ENCODE peak calls at places on chromosomes 2 and 18, in four cellular contexts. S is hepatocyte, J is endothelial cell, I is NCI-H1105 treated with DMSO at 0.1 percent for 48 hours. M is an unnamed sample.
A peak's percentile ranks its signal among the peaks of the same experiment; 100 is the strongest.

GRCh38 chr2:45435316-45435715 is 175.8 kb downstream of the SRBD1 start:
- DNase-seq in S (peak; percentile 3), J (no peak), I (peak; percentile 4), M (no peak)

GRCh38 chr18:75422341-75422910 is 5.1 kb downstream of the SMIM21 start:
- DNase-seq in S (no peak), J (no peak), I (no peak), M (no peak)

GRCh38 chr2:36374586-36374985 is 19.0 kb downstream of the CRIM1 start:
- DNase-seq in S (no peak), J (no peak), I (no peak), M (no peak)

GRCh38 chr2:201680743-201681142 is 17.7 kb downstream of the MPP4 start:
- DNase-seq in S (no peak), J (peak; percentile 57), I (no peak), M (no peak)

GRCh38 chr18:48902856-48903601 is 47.7 kb downstream of the SMAD7 start:
- DNase-seq in S (no peak), J (no peak), I (no peak), M (no peak)

GRCh38 chr2:159046966-159047365 is 78.5 kb downstream of the TANC1 start:
- DNase-seq in S (no peak), J (no peak), I (no peak), M (no peak)

GRCh38 chr2:74806913-74807312 is 27.0 kb upstream of the HK2 start:
- DNase-seq in S (no peak), J (no peak), I (no peak), M (no peak)

GRCh38 chr2:168050377-168050776 is 197.0 kb downstream of the STK39 start:
- DNase-seq in S (no peak), J (no peak), I (no peak), M (peak; percentile 57)

GRCh38 chr18:13369756-13370510 is 151.4 kb downstream of the LDLRAD4 start:
- DNase-seq in S (peak; percentile 59), J (no peak), I (no peak), M (no peak)

GRCh38 chr2:26139269-26140183 is 33.4 kb upstream of the GAREM2 start:
- DNase-seq in S (no peak), J (no peak), I (no peak), M (peak; percentile 88)

GRCh38 chr2:42928692-42929576 is 136.6 kb upstream of the HAAO start:
- DNase-seq in S (peak; percentile 78), J (peak; percentile 39), I (no peak), M (peak; percentile 70)